ENCODE peak calls at places on chromosome 6, in eight cellular contexts. One of them, this sample, is unnamed.
A peak's percentile ranks its signal among the peaks of the same experiment; 100 is the strongest.

GRCh38 chr6:23027281-23027680 is 457.9 kb downstream of the HDGFL1 start:
- DNase-seq in uterus: no peak
- DNase-seq in cardiac fibroblast: no peak
- DNase-seq in CD8-positive, alpha-beta T cell: no peak
- DNase-seq in cardiac muscle cell: no peak
- DNase-seq in body of pancreas: no peak
- DNase-seq in foreskin fibroblast: no peak
- DNase-seq in IMR-90: no peak
- DNase-seq in this sample: no peak

GRCh38 chr6:144845181-144845580 is 560.0 kb downstream of the UTRN start:
- DNase-seq in uterus: no peak
- DNase-seq in cardiac fibroblast: peak; percentile 34
- DNase-seq in CD8-positive, alpha-beta T cell: no peak
- DNase-seq in cardiac muscle cell: no peak
- DNase-seq in body of pancreas: no peak
- DNase-seq in foreskin fibroblast: no peak
- DNase-seq in IMR-90: peak; percentile 5
- DNase-seq in this sample: no peak

GRCh38 chr6:148166339-148166949 is 176.2 kb upstream of the SASH1 start:
- DNase-seq in uterus: no peak
- DNase-seq in cardiac fibroblast: peak; percentile 80
- DNase-seq in CD8-positive, alpha-beta T cell: no peak
- DNase-seq in cardiac muscle cell: peak; percentile 55
- DNase-seq in body of pancreas: no peak
- DNase-seq in foreskin fibroblast: peak; percentile 35
- DNase-seq in IMR-90: peak; percentile 72
- DNase-seq in this sample: no peak

GRCh38 chr6:82374481-82374880 is 10.9 kb downstream of the TPBG start:
- DNase-seq in uterus: no peak
- DNase-seq in cardiac fibroblast: peak; percentile 36
- DNase-seq in CD8-positive, alpha-beta T cell: no peak
- DNase-seq in cardiac muscle cell: no peak
- DNase-seq in body of pancreas: no peak
- DNase-seq in foreskin fibroblast: no peak
- DNase-seq in IMR-90: peak; percentile 50
- DNase-seq in this sample: no peak

GRCh38 chr6:22353036-22353560 is 56.3 kb upstream of the PRL start:
- DNase-seq in uterus: no peak
- DNase-seq in cardiac fibroblast: no peak
- DNase-seq in CD8-positive, alpha-beta T cell: no peak
- DNase-seq in cardiac muscle cell: no peak
- DNase-seq in body of pancreas: no peak
- DNase-seq in foreskin fibroblast: no peak
- DNase-seq in IMR-90: no peak
- DNase-seq in this sample: no peak

GRCh38 chr6:5308066-5308465 is 46.8 kb downstream of the FARS2 start:
- DNase-seq in uterus: no peak
- DNase-seq in cardiac fibroblast: peak; percentile 58
- DNase-seq in CD8-positive, alpha-beta T cell: no peak
- DNase-seq in cardiac muscle cell: no peak
- DNase-seq in body of pancreas: no peak
- DNase-seq in foreskin fibroblast: peak; percentile 12
- DNase-seq in IMR-90: peak; percentile 57
- DNase-seq in this sample: no peak

GRCh38 chr6:35691027-35691824 is 2.5 kb upstream of the FKBP5 start:
- DNase-seq in uterus: peak; percentile 90
- DNase-seq in cardiac fibroblast: peak; percentile 83
- DNase-seq in CD8-positive, alpha-beta T cell: no peak
- DNase-seq in cardiac muscle cell: no peak
- DNase-seq in body of pancreas: peak; percentile 80
- DNase-seq in foreskin fibroblast: peak; percentile 77
- DNase-seq in IMR-90: peak; percentile 44
- DNase-seq in this sample: peak; percentile 93

GRCh38 chr6:67433124-67433523 is 1202.0 kb upstream of the ADGRB3 start:
- DNase-seq in uterus: no peak
- DNase-seq in cardiac fibroblast: peak; percentile 11
- DNase-seq in CD8-positive, alpha-beta T cell: no peak
- DNase-seq in cardiac muscle cell: no peak
- DNase-seq in body of pancreas: no peak
- DNase-seq in foreskin fibroblast: peak; percentile 5
- DNase-seq in IMR-90: no peak
- DNase-seq in this sample: no peak

GRCh38 chr6:26563488-26563887 is 25.3 kb downstream of the HMGN4 start:
- DNase-seq in uterus: no peak
- DNase-seq in cardiac fibroblast: no peak
- DNase-seq in CD8-positive, alpha-beta T cell: no peak
- DNase-seq in cardiac muscle cell: no peak
- DNase-seq in body of pancreas: no peak
- DNase-seq in foreskin fibroblast: no peak
- DNase-seq in IMR-90: no peak
- DNase-seq in this sample: no peak

GRCh38 chr6:3765415-3765814 is 13.9 kb upstream of the PXDC1 start:
- DNase-seq in uterus: no peak
- DNase-seq in cardiac fibroblast: no peak
- DNase-seq in CD8-positive, alpha-beta T cell: no peak
- DNase-seq in cardiac muscle cell: no peak
- DNase-seq in body of pancreas: no peak
- DNase-seq in foreskin fibroblast: no peak
- DNase-seq in IMR-90: no peak
- DNase-seq in this sample: no peak

GRCh38 chr6:53898026-53898795 is 103.4 kb downstream of the LRRC1 start:
- DNase-seq in uterus: no peak
- DNase-seq in cardiac fibroblast: peak; percentile 35
- DNase-seq in CD8-positive, alpha-beta T cell: no peak
- DNase-seq in cardiac muscle cell: no peak
- DNase-seq in body of pancreas: no peak
- DNase-seq in foreskin fibroblast: peak; percentile 20
- DNase-seq in IMR-90: peak; percentile 84
- DNase-seq in this sample: no peak

GRCh38 chr6:16228709-16229665 is 9.4 kb upstream of the GMPR start:
- DNase-seq in uterus: no peak
- DNase-seq in cardiac fibroblast: no peak
- DNase-seq in CD8-positive, alpha-beta T cell: no peak
- DNase-seq in cardiac muscle cell: no peak
- DNase-seq in body of pancreas: no peak
- DNase-seq in foreskin fibroblast: no peak
- DNase-seq in IMR-90: no peak
- DNase-seq in this sample: no peak

GRCh38 chr6:43673444-43674063 is 14.0 kb downstream of the MRPS18A start:
- DNase-seq in uterus: peak; percentile 31
- DNase-seq in cardiac fibroblast: no peak
- DNase-seq in CD8-positive, alpha-beta T cell: no peak
- DNase-seq in cardiac muscle cell: no peak
- DNase-seq in body of pancreas: peak; percentile 64
- DNase-seq in foreskin fibroblast: no peak
- DNase-seq in IMR-90: peak; percentile 24
- DNase-seq in this sample: no peak

GRCh38 chr6:116444092-116444491 is 17.1 kb upstream of the CALHM6 start:
- DNase-seq in uterus: no peak
- DNase-seq in cardiac fibroblast: peak; percentile 70
- DNase-seq in CD8-positive, alpha-beta T cell: no peak
- DNase-seq in cardiac muscle cell: peak; percentile 14
- DNase-seq in body of pancreas: no peak
- DNase-seq in foreskin fibroblast: no peak
- DNase-seq in IMR-90: peak; percentile 51
- DNase-seq in this sample: no peak

GRCh38 chr6:8084586-8084985 is 17.8 kb downstream of the EEF1E1 start:
- DNase-seq in uterus: no peak
- DNase-seq in cardiac fibroblast: peak; percentile 53
- DNase-seq in CD8-positive, alpha-beta T cell: no peak
- DNase-seq in cardiac muscle cell: no peak
- DNase-seq in body of pancreas: no peak
- DNase-seq in foreskin fibroblast: no peak
- DNase-seq in IMR-90: no peak
- DNase-seq in this sample: no peak

DNA sequence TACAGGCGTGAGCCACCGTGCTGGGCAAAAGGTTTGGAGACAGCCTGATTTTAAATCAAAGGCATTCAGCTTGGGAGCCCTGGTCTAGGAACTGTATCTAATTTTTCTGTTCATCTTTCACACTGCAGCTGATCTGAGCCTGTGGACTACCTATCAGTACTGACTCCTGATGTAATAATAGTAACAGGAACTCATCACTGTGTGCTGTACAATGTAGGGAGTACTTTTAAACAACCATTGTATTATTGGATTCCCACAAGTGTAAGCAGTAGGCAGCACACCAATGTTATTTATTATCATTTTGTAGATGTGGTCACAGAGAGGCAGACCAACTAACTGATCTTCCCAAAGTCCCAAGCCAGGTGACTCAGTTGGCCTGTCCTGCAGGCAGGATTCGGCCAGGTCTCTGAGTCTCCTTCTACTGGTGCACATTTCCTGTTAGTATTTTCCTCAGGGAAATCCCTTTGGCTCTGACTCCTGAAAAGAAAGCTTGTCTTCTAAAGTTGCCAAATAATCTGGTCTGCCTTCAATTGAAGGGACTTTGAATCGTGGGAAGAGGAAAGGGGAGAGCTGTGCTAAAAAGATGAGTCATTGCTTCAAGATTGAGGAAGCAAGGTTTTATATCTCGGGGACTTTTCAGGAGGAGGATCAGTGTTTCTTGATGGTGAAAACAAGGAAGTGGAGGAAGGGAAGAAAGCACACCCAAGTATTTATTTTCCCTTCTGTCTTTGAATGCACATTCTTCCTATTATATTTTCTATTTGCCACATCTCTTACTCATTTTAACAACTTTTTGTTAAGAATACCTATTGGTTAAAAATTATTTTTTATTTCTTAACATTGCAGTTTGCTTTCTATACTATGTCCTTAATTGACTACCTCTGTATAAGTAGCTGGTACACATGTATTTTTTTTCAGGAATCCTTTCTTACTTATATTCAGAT is 14.6 kb upstream of the IFNGR1 start:
- DNase-seq in uterus: peak; percentile 37
- DNase-seq in cardiac fibroblast: peak; percentile 96
- DNase-seq in CD8-positive, alpha-beta T cell: no peak
- DNase-seq in cardiac muscle cell: no peak
- DNase-seq in body of pancreas: no peak
- DNase-seq in foreskin fibroblast: peak; percentile 64
- DNase-seq in IMR-90: peak; percentile 91
- DNase-seq in this sample: no peak
- H3K4me3 ChIP-seq in uterus: no peak overlapping the region
- H3K4me3 ChIP-seq in cardiac fibroblast: no peak overlapping the region
- H3K4me3 ChIP-seq in CD8-positive, alpha-beta T cell: no peak overlapping the region
- H3K4me3 ChIP-seq in cardiac muscle cell: no peak overlapping the region
- H3K4me3 ChIP-seq in body of pancreas: no peak overlapping the region
- H3K4me3 ChIP-seq in foreskin fibroblast: no peak overlapping the region
- H3K4me3 ChIP-seq in IMR-90: no peak overlapping the region
- H3K4me3 ChIP-seq in this sample: peak overlapping the region; percentile 23

GRCh38 chr6:362231-362923 is 29.2 kb upstream of the IRF4 start:
- DNase-seq in uterus: no peak
- DNase-seq in cardiac fibroblast: no peak
- DNase-seq in CD8-positive, alpha-beta T cell: no peak
- DNase-seq in cardiac muscle cell: no peak
- DNase-seq in body of pancreas: no peak
- DNase-seq in foreskin fibroblast: no peak
- DNase-seq in IMR-90: no peak
- DNase-seq in this sample: no peak

GRCh38 chr6:363909-364308 is 27.6 kb upstream of the IRF4 start:
- DNase-seq in uterus: no peak
- DNase-seq in cardiac fibroblast: no peak
- DNase-seq in CD8-positive, alpha-beta T cell: no peak
- DNase-seq in cardiac muscle cell: no peak
- DNase-seq in body of pancreas: no peak
- DNase-seq in foreskin fibroblast: no peak
- DNase-seq in IMR-90: no peak
- DNase-seq in this sample: no peak

GRCh38 chr6:363291-363690 is 28.3 kb upstream of the IRF4 start:
- DNase-seq in uterus: no peak
- DNase-seq in cardiac fibroblast: no peak
- DNase-seq in CD8-positive, alpha-beta T cell: no peak
- DNase-seq in cardiac muscle cell: no peak
- DNase-seq in body of pancreas: no peak
- DNase-seq in foreskin fibroblast: no peak
- DNase-seq in IMR-90: no peak
- DNase-seq in this sample: no peak

GRCh38 chr6:361411-362132 is 30.0 kb upstream of the IRF4 start:
- DNase-seq in uterus: no peak
- DNase-seq in cardiac fibroblast: no peak
- DNase-seq in CD8-positive, alpha-beta T cell: no peak
- DNase-seq in cardiac muscle cell: no peak
- DNase-seq in body of pancreas: no peak
- DNase-seq in foreskin fibroblast: no peak
- DNase-seq in IMR-90: no peak
- DNase-seq in this sample: no peak

DNA sequence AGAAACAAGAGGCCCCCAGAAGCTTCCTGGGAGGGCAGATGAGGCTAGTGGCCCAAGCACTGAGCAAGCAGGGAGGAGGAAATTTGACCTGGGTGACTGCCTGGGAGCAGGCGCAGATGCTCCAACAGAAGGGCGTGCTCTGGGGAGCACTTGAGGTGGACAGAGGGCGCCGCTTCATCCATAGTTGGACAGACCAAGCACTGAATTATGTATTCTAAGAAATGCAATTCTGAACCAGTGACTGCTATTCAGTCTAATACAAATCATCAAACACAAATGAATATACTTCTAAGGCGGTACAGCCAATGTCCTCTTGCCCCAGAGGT is 28.7 kb upstream of the IRF4 start:
- DNase-seq in uterus: no peak
- DNase-seq in cardiac fibroblast: no peak
- DNase-seq in CD8-positive, alpha-beta T cell: no peak
- DNase-seq in cardiac muscle cell: no peak
- DNase-seq in body of pancreas: no peak
- DNase-seq in foreskin fibroblast: no peak
- DNase-seq in IMR-90: no peak
- DNase-seq in this sample: no peak
- TF ChIP-seq CTCF in uterus: no peak
- TF ChIP-seq CTCF in cardiac fibroblast: no peak
- TF ChIP-seq CTCF in CD8-positive, alpha-beta T cell: no peak
- TF ChIP-seq CTCF in cardiac muscle cell: no peak
- TF ChIP-seq CTCF in body of pancreas: no peak
- TF ChIP-seq CTCF in foreskin fibroblast: no peak
- TF ChIP-seq CTCF in IMR-90: no peak
- TF ChIP-seq CTCF in this sample: no peak

GRCh38 chr6:108119212-108120141 is 44.9 kb upstream of the OSTM1 start:
- DNase-seq in uterus: no peak
- DNase-seq in cardiac fibroblast: no peak
- DNase-seq in CD8-positive, alpha-beta T cell: no peak
- DNase-seq in cardiac muscle cell: peak; percentile 13
- DNase-seq in body of pancreas: no peak
- DNase-seq in foreskin fibroblast: no peak
- DNase-seq in IMR-90: no peak
- DNase-seq in this sample: no peak
- H3K4me3 ChIP-seq in uterus: no peak overlapping the region
- H3K4me3 ChIP-seq in cardiac fibroblast: peak overlapping the region; percentile 33
- H3K4me3 ChIP-seq in CD8-positive, alpha-beta T cell: peak overlapping the region; percentile 26
- H3K4me3 ChIP-seq in cardiac muscle cell: peak overlapping the region; percentile 13
- H3K4me3 ChIP-seq in body of pancreas: no peak overlapping the region
- H3K4me3 ChIP-seq in foreskin fibroblast: peak overlapping the region; percentile 36
- H3K4me3 ChIP-seq in IMR-90: peak overlapping the region; percentile 23
- H3K4me3 ChIP-seq in this sample: peak overlapping the region; percentile 72

GRCh38 chr6:163902993-163903392 is 488.5 kb downstream of the QKI start:
- DNase-seq in uterus: no peak
- DNase-seq in cardiac fibroblast: no peak
- DNase-seq in CD8-positive, alpha-beta T cell: no peak
- DNase-seq in cardiac muscle cell: no peak
- DNase-seq in body of pancreas: no peak
- DNase-seq in foreskin fibroblast: no peak
- DNase-seq in IMR-90: no peak
- DNase-seq in this sample: no peak
- TF ChIP-seq CTCF in uterus: no peak
- TF ChIP-seq CTCF in cardiac fibroblast: no peak
- TF ChIP-seq CTCF in CD8-positive, alpha-beta T cell: no peak
- TF ChIP-seq CTCF in cardiac muscle cell: no peak
- TF ChIP-seq CTCF in body of pancreas: no peak
- TF ChIP-seq CTCF in foreskin fibroblast: no peak
- TF ChIP-seq CTCF in IMR-90: no peak
- TF ChIP-seq CTCF in this sample: no peak